ENCODE peak calls at places on chromosomes 16 and 17, in ten cellular contexts. V is HTR-8/SVneo, J is type B pancreatic cell, Y is pancreas, I is H9, S is NCI-H69, D is ELR, M is NCI-H1105 treated with DMSO at 0.1 percent for 48 hours, Q is occipital lobe, L is T-cell. R is an unnamed sample.
A peak's percentile ranks its signal among the peaks of the same experiment; 100 is the strongest.

GRCh38 chr17:64327201-64327930 is 63.3 kb downstream of the PECAM1 start:
- DNase-seq in Y (no peak), D (no peak), V (no peak), M (no peak), I (no peak), S (peak; percentile 28), Q (no peak), J (no peak), L (no peak), R (no peak)

GRCh38 chr17:13415877-13416416 is 185.8 kb downstream of the HS3ST3A1 start:
- DNase-seq in S (no peak), Q (no peak), I (no peak), M (peak; percentile 74), Y (no peak), D (peak; percentile 55), L (no peak), V (peak; percentile 17), J (no peak), R (no peak)

GRCh38 chr17:45063198-45063597 is 2.1 kb downstream of the NMT1 start:
- DNase-seq in Y (no peak), L (no peak), D (peak; percentile 28), M (no peak), V (no peak), Q (no peak), S (no peak), I (no peak), J (no peak), R (no peak)

GRCh38 chr17:75996665-75997590 is 3.7 kb upstream of the CDK3 start:
- DNase-seq in Y (no peak), S (no peak), Q (no peak), J (no peak), D (peak; percentile 87), L (no peak), I (no peak), M (no peak), V (peak; percentile 78), R (no peak)

GRCh38 chr17:31838641-31839225 is 20.3 kb downstream of the COPRS start:
- DNase-seq in M (no peak), I (no peak), L (no peak), J (no peak), S (no peak), Y (no peak), Q (no peak), V (no peak), D (no peak), R (no peak)

GRCh38 chr17:2398655-2399571 is 1.9 kb downstream of the MNT start:
- DNase-seq in V (peak; percentile 70), D (peak; percentile 91), Q (no peak), L (peak; percentile 40), I (peak; percentile 89), J (no peak), Y (peak; percentile 75), M (peak; percentile 36), S (peak; percentile 87), R (peak; percentile 83)

GRCh38 chr16:46954562-46954961 is 18.9 kb downstream of the DNAJA2 start:
- DNase-seq in L (no peak), Q (no peak), S (no peak), I (no peak), J (no peak), D (no peak), M (no peak), Y (no peak), V (no peak), R (no peak)

GRCh38 chr17:62781356-62781755 is 26.8 kb downstream of the MARCHF10 start:
- DNase-seq in I (peak; percentile 9), M (no peak), L (no peak), Q (no peak), S (no peak), D (no peak), Y (no peak), V (no peak), J (no peak), R (no peak)

GRCh38 chr17:50425001-50425681 is 877 bp upstream of the ACSF2 start:
- DNase-seq in I (no peak), S (no peak), Y (peak; percentile 50), J (no peak), L (no peak), D (no peak), M (no peak), Q (no peak), V (no peak), R (no peak)

GRCh38 chr16:47578573-47578972 is 117.4 kb downstream of the PHKB start:
- DNase-seq in I (no peak), Q (no peak), Y (no peak), M (no peak), V (no peak), L (no peak), J (no peak), D (peak; percentile 49), S (no peak), R (no peak)

GRCh38 chr17:47184671-47185070 is 4.4 kb downstream of the CDC27 start:
- DNase-seq in Q (no peak), D (no peak), I (no peak), V (no peak), M (no peak), S (no peak), J (no peak), Y (no peak), L (no peak), R (no peak)

GRCh38 chr17:31700973-31701372 is 158.1 kb downstream of the COPRS start:
- DNase-seq in D (no peak), J (no peak), I (no peak), V (no peak), M (no peak), S (no peak), L (no peak), Q (no peak), Y (no peak), R (no peak)

GRCh38 chr17:74920679-74921044 is 2.4 kb downstream of the USH1G start:
- DNase-seq in I (no peak), L (no peak), S (peak; percentile 36), J (no peak), Y (no peak), V (no peak), M (no peak), D (no peak), Q (no peak), R (no peak)

GRCh38 chr17:30922235-30922993 is 669 bp downstream of the ADAP2 start:
- DNase-seq in S (peak; percentile 21), Y (peak; percentile 41), Q (no peak), V (peak; percentile 26), L (no peak), M (no peak), I (peak; percentile 62), D (peak; percentile 10), J (no peak), R (no peak)

R was measured in CD8-positive, alpha-beta T cell.